ENCODE peak calls at places on chromosomes 2 and 18, in ten cellular contexts. One of them, this sample, is unnamed.

GRCh38 chr2:45130758-45131157 is 121.5 kb upstream of the SIX2 start:
- DNase-seq in AG04449: no peak
- DNase-seq in CD4-positive, alpha-beta memory T cell: no peak
- DNase-seq in neural progenitor cell: no peak
- DNase-seq in aorta: no peak
- DNase-seq in CD8-positive, alpha-beta T cell: no peak
- DNase-seq in keratinocyte: no peak
- DNase-seq in brain microvascular endothelial cell: no peak
- DNase-seq in fibroblast of the aortic adventitia: no peak
- DNase-seq in cardiac fibroblast: peak
- DNase-seq in this sample: no peak

GRCh38 chr2:47178359-47178758 is 23.3 kb upstream of the STPG4 start:
- DNase-seq in fibroblast of the aortic adventitia: no peak
- DNase-seq in cardiac fibroblast: no peak
- DNase-seq in AG04449: no peak
- DNase-seq in keratinocyte: no peak
- DNase-seq in brain microvascular endothelial cell: no peak
- DNase-seq in neural progenitor cell: peak
- DNase-seq in aorta: no peak
- DNase-seq in CD8-positive, alpha-beta T cell: no peak
- DNase-seq in CD4-positive, alpha-beta memory T cell: no peak
- DNase-seq in this sample: no peak

GRCh38 chr2:109466674-109467575 is 146.8 kb downstream of the SEPTIN10 start:
- DNase-seq in CD8-positive, alpha-beta T cell: no peak
- DNase-seq in cardiac fibroblast: peak
- DNase-seq in AG04449: no peak
- DNase-seq in fibroblast of the aortic adventitia: peak
- DNase-seq in CD4-positive, alpha-beta memory T cell: no peak
- DNase-seq in brain microvascular endothelial cell: peak
- DNase-seq in keratinocyte: peak
- DNase-seq in neural progenitor cell: no peak
- DNase-seq in aorta: peak
- DNase-seq in this sample: no peak

GRCh38 chr2:167506395-167506794 is 618.1 kb downstream of the XIRP2 start:
- DNase-seq in CD4-positive, alpha-beta memory T cell: no peak
- DNase-seq in brain microvascular endothelial cell: no peak
- DNase-seq in cardiac fibroblast: no peak
- DNase-seq in AG04449: no peak
- DNase-seq in neural progenitor cell: no peak
- DNase-seq in CD8-positive, alpha-beta T cell: no peak
- DNase-seq in fibroblast of the aortic adventitia: no peak
- DNase-seq in aorta: no peak
- DNase-seq in keratinocyte: no peak
- DNase-seq in this sample: no peak

GRCh38 chr2:117519238-117519637 is 295.3 kb upstream of the DDX18 start:
- DNase-seq in cardiac fibroblast: no peak
- DNase-seq in CD8-positive, alpha-beta T cell: no peak
- DNase-seq in fibroblast of the aortic adventitia: no peak
- DNase-seq in keratinocyte: no peak
- DNase-seq in AG04449: no peak
- DNase-seq in brain microvascular endothelial cell: no peak
- DNase-seq in neural progenitor cell: no peak
- DNase-seq in aorta: no peak
- DNase-seq in CD4-positive, alpha-beta memory T cell: no peak
- DNase-seq in this sample: peak

GRCh38 chr2:162153608-162154224 is 1.7 kb upstream of the GCG start:
- DNase-seq in keratinocyte: peak
- DNase-seq in CD4-positive, alpha-beta memory T cell: peak
- DNase-seq in brain microvascular endothelial cell: peak
- DNase-seq in aorta: no peak
- DNase-seq in CD8-positive, alpha-beta T cell: peak
- DNase-seq in neural progenitor cell: peak
- DNase-seq in AG04449: no peak
- DNase-seq in fibroblast of the aortic adventitia: peak
- DNase-seq in cardiac fibroblast: peak
- DNase-seq in this sample: no peak

GRCh38 chr2:196112408-196113039 is 43.9 kb upstream of the DNAH7 start:
- DNase-seq in CD4-positive, alpha-beta memory T cell: no peak
- DNase-seq in aorta: no peak
- DNase-seq in neural progenitor cell: no peak
- DNase-seq in AG04449: peak
- DNase-seq in cardiac fibroblast: peak
- DNase-seq in brain microvascular endothelial cell: peak
- DNase-seq in keratinocyte: peak
- DNase-seq in fibroblast of the aortic adventitia: peak
- DNase-seq in CD8-positive, alpha-beta T cell: no peak
- DNase-seq in this sample: no peak

GRCh38 chr18:32770651-32771168 is 2.1 kb downstream of the KLHL14 start:
- DNase-seq in fibroblast of the aortic adventitia: no peak
- DNase-seq in cardiac fibroblast: no peak
- DNase-seq in CD4-positive, alpha-beta memory T cell: no peak
- DNase-seq in brain microvascular endothelial cell: no peak
- DNase-seq in neural progenitor cell: peak
- DNase-seq in keratinocyte: no peak
- DNase-seq in AG04449: no peak
- DNase-seq in CD8-positive, alpha-beta T cell: no peak
- DNase-seq in aorta: no peak
- DNase-seq in this sample: no peak

GRCh38 chr2:191995285-191995684 is 148.4 kb upstream of the CAVIN2 start:
- DNase-seq in CD8-positive, alpha-beta T cell: no peak
- DNase-seq in keratinocyte: no peak
- DNase-seq in neural progenitor cell: no peak
- DNase-seq in AG04449: no peak
- DNase-seq in brain microvascular endothelial cell: no peak
- DNase-seq in cardiac fibroblast: no peak
- DNase-seq in fibroblast of the aortic adventitia: no peak
- DNase-seq in CD4-positive, alpha-beta memory T cell: no peak
- DNase-seq in aorta: no peak
- DNase-seq in this sample: no peak

GRCh38 chr18:13831864-13832508 is 8.0 kb downstream of the MC5R start:
- DNase-seq in AG04449: no peak
- DNase-seq in brain microvascular endothelial cell: no peak
- DNase-seq in CD8-positive, alpha-beta T cell: no peak
- DNase-seq in neural progenitor cell: peak
- DNase-seq in aorta: no peak
- DNase-seq in keratinocyte: no peak
- DNase-seq in cardiac fibroblast: no peak
- DNase-seq in CD4-positive, alpha-beta memory T cell: no peak
- DNase-seq in fibroblast of the aortic adventitia: no peak
- DNase-seq in this sample: no peak

GRCh38 chr2:101388232-101388631 is 929 bp upstream of the CREG2 start:
- DNase-seq in CD4-positive, alpha-beta memory T cell: no peak
- DNase-seq in keratinocyte: peak
- DNase-seq in aorta: no peak
- DNase-seq in CD8-positive, alpha-beta T cell: no peak
- DNase-seq in AG04449: no peak
- DNase-seq in cardiac fibroblast: peak
- DNase-seq in fibroblast of the aortic adventitia: peak
- DNase-seq in neural progenitor cell: no peak
- DNase-seq in brain microvascular endothelial cell: peak
- DNase-seq in this sample: peak

GRCh38 chr2:33013684-33014110 is 66.9 kb downstream of the LTBP1 start:
- DNase-seq in brain microvascular endothelial cell: peak
- DNase-seq in neural progenitor cell: no peak
- DNase-seq in cardiac fibroblast: peak
- DNase-seq in aorta: no peak
- DNase-seq in fibroblast of the aortic adventitia: peak
- DNase-seq in CD4-positive, alpha-beta memory T cell: no peak
- DNase-seq in keratinocyte: no peak
- DNase-seq in AG04449: no peak
- DNase-seq in CD8-positive, alpha-beta T cell: no peak
- DNase-seq in this sample: peak

GRCh38 chr2:190835303-190835930 is 45.2 kb upstream of the GLS start:
- DNase-seq in keratinocyte: no peak
- DNase-seq in brain microvascular endothelial cell: peak
- DNase-seq in cardiac fibroblast: peak
- DNase-seq in aorta: peak
- DNase-seq in fibroblast of the aortic adventitia: peak
- DNase-seq in neural progenitor cell: no peak
- DNase-seq in CD8-positive, alpha-beta T cell: no peak
- DNase-seq in CD4-positive, alpha-beta memory T cell: no peak
- DNase-seq in AG04449: peak
- DNase-seq in this sample: no peak

GRCh38 chr2:102141011-102141914 is 1.3 kb upstream of the IL1R1 start:
- DNase-seq in neural progenitor cell: no peak
- DNase-seq in CD4-positive, alpha-beta memory T cell: no peak
- DNase-seq in CD8-positive, alpha-beta T cell: no peak
- DNase-seq in cardiac fibroblast: peak
- DNase-seq in AG04449: peak
- DNase-seq in aorta: no peak
- DNase-seq in keratinocyte: no peak
- DNase-seq in brain microvascular endothelial cell: no peak
- DNase-seq in fibroblast of the aortic adventitia: peak
- DNase-seq in this sample: no peak

GRCh38 chr2:74458957-74459290 is 686 bp downstream of the WBP1 start:
- DNase-seq in AG04449: no peak
- DNase-seq in CD4-positive, alpha-beta memory T cell: no peak
- DNase-seq in cardiac fibroblast: peak
- DNase-seq in CD8-positive, alpha-beta T cell: no peak
- DNase-seq in neural progenitor cell: no peak
- DNase-seq in keratinocyte: no peak
- DNase-seq in brain microvascular endothelial cell: no peak
- DNase-seq in aorta: peak
- DNase-seq in fibroblast of the aortic adventitia: no peak
- DNase-seq in this sample: no peak
- H3K4me3 ChIP-seq in AG04449: peak
- H3K4me3 ChIP-seq in CD4-positive, alpha-beta memory T cell: peak
- H3K4me3 ChIP-seq in cardiac fibroblast: peak
- H3K4me3 ChIP-seq in CD8-positive, alpha-beta T cell: peak
- H3K4me3 ChIP-seq in neural progenitor cell: peak
- H3K4me3 ChIP-seq in keratinocyte: peak
- H3K4me3 ChIP-seq in brain microvascular endothelial cell: peak
- H3K4me3 ChIP-seq in aorta: peak
- H3K4me3 ChIP-seq in fibroblast of the aortic adventitia: peak
- H3K4me3 ChIP-seq in this sample: peak

DNA sequence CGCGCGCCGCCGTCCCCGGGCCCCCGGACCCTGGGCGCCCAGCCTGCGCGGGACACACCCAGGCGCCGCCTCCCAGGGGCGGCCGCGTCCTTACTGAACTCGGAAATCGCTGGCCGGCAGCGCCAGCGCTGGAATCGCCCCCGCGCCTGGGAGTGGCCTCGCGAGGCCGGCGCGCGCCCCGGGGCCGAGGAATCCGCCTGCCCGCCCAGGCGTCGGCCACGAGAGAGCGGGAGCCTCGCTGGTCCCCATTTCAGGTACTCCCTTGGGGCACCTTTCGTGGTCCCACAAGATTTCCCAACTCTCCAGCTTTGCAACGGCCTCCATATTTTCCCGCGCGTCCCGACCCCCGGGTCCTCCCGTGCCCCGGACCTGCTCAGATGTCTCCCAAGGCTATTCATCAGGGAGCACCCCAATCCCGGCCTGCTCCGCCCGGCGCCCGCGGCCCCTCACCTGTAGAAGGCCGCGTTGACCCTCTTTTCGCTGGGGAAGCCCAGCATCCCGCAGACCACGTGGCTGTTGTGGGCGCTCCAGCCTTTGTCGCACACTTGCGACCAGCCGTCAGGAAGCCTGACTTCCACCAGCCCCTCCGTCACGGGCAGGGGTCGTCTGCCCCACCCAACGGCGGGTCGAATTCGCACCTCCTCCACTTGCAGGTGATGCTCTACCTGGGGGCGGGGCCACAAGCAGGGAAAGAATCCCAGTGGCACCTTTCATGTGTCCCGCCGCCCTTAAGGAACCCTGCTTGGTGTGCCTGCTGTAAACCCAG is 4.6 kb downstream of the LOXL3 start:
- DNase-seq in neural progenitor cell: peak
- DNase-seq in fibroblast of the aortic adventitia: no peak
- DNase-seq in cardiac fibroblast: peak
- DNase-seq in brain microvascular endothelial cell: peak
- DNase-seq in AG04449: no peak
- DNase-seq in keratinocyte: no peak
- DNase-seq in CD4-positive, alpha-beta memory T cell: no peak
- DNase-seq in aorta: peak
- DNase-seq in CD8-positive, alpha-beta T cell: no peak
- DNase-seq in this sample: peak
- H3K4me3 ChIP-seq in neural progenitor cell: peak
- H3K4me3 ChIP-seq in fibroblast of the aortic adventitia: peak
- H3K4me3 ChIP-seq in cardiac fibroblast: peak
- H3K4me3 ChIP-seq in brain microvascular endothelial cell: peak
- H3K4me3 ChIP-seq in AG04449: peak
- H3K4me3 ChIP-seq in keratinocyte: peak
- H3K4me3 ChIP-seq in CD4-positive, alpha-beta memory T cell: no peak
- H3K4me3 ChIP-seq in aorta: peak
- H3K4me3 ChIP-seq in CD8-positive, alpha-beta T cell: peak
- H3K4me3 ChIP-seq in this sample: peak

GRCh38 chr2:188303363-188304031 is 11.8 kb downstream of the GULP1 start:
- DNase-seq in cardiac fibroblast: peak
- DNase-seq in CD8-positive, alpha-beta T cell: no peak
- DNase-seq in fibroblast of the aortic adventitia: peak
- DNase-seq in neural progenitor cell: peak
- DNase-seq in CD4-positive, alpha-beta memory T cell: no peak
- DNase-seq in aorta: no peak
- DNase-seq in brain microvascular endothelial cell: peak
- DNase-seq in AG04449: no peak
- DNase-seq in keratinocyte: no peak
- DNase-seq in this sample: no peak
- H3K4me3 ChIP-seq in cardiac fibroblast: no peak
- H3K4me3 ChIP-seq in CD8-positive, alpha-beta T cell: no peak
- H3K4me3 ChIP-seq in fibroblast of the aortic adventitia: no peak
- H3K4me3 ChIP-seq in neural progenitor cell: no peak
- H3K4me3 ChIP-seq in CD4-positive, alpha-beta memory T cell: no peak
- H3K4me3 ChIP-seq in aorta: no peak
- H3K4me3 ChIP-seq in brain microvascular endothelial cell: no peak
- H3K4me3 ChIP-seq in AG04449: no peak
- H3K4me3 ChIP-seq in keratinocyte: no peak
- H3K4me3 ChIP-seq in this sample: no peak

GRCh38 chr2:121647396-121647795 is 1.9 kb downstream of the CLASP1 start:
- DNase-seq in cardiac fibroblast: no peak
- DNase-seq in AG04449: no peak
- DNase-seq in brain microvascular endothelial cell: no peak
- DNase-seq in CD4-positive, alpha-beta memory T cell: no peak
- DNase-seq in fibroblast of the aortic adventitia: no peak
- DNase-seq in aorta: no peak
- DNase-seq in neural progenitor cell: no peak
- DNase-seq in CD8-positive, alpha-beta T cell: no peak
- DNase-seq in keratinocyte: no peak
- DNase-seq in this sample: no peak
- H3K4me3 ChIP-seq in cardiac fibroblast: no peak
- H3K4me3 ChIP-seq in AG04449: peak
- H3K4me3 ChIP-seq in brain microvascular endothelial cell: no peak
- H3K4me3 ChIP-seq in CD4-positive, alpha-beta memory T cell: no peak
- H3K4me3 ChIP-seq in fibroblast of the aortic adventitia: peak
- H3K4me3 ChIP-seq in aorta: no peak
- H3K4me3 ChIP-seq in neural progenitor cell: peak
- H3K4me3 ChIP-seq in CD8-positive, alpha-beta T cell: no peak
- H3K4me3 ChIP-seq in keratinocyte: no peak
- H3K4me3 ChIP-seq in this sample: peak

DNA sequence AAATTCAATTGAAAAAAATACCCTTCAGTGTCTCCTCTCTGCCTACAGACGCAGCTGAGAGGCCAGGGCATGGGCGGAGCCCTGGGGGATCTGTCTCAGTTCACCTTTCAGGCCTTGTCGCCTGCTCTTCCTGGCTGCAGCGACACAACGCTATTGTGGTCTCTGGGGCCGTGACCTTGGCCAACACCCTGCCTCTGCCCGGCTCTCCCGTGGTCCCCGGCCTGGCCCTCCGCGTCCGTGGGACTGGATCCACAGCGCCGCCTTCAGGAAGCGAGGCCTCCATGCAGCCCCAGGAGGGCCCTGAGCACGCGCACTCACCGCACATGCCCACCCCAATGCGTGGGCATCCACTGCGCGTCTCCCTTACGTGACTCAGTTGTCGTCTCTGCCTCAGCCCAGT is 81.1 kb downstream of the MRPS9 start:
- DNase-seq in AG04449: no peak
- DNase-seq in cardiac fibroblast: no peak
- DNase-seq in CD4-positive, alpha-beta memory T cell: no peak
- DNase-seq in fibroblast of the aortic adventitia: no peak
- DNase-seq in brain microvascular endothelial cell: no peak
- DNase-seq in neural progenitor cell: peak
- DNase-seq in CD8-positive, alpha-beta T cell: no peak
- DNase-seq in aorta: no peak
- DNase-seq in keratinocyte: no peak
- DNase-seq in this sample: no peak
- H3K4me3 ChIP-seq in AG04449: no peak
- H3K4me3 ChIP-seq in cardiac fibroblast: no peak
- H3K4me3 ChIP-seq in CD4-positive, alpha-beta memory T cell: no peak
- H3K4me3 ChIP-seq in fibroblast of the aortic adventitia: no peak
- H3K4me3 ChIP-seq in brain microvascular endothelial cell: no peak
- H3K4me3 ChIP-seq in neural progenitor cell: peak
- H3K4me3 ChIP-seq in CD8-positive, alpha-beta T cell: no peak
- H3K4me3 ChIP-seq in aorta: no peak
- H3K4me3 ChIP-seq in keratinocyte: no peak
- H3K4me3 ChIP-seq in this sample: no peak

This sample was measured in PC-9.